ENCODE peak calls at places on chromosomes 5 and 9, in five cellular contexts. T, B, K, R and A are unnamed samples.

GRCh38 chr9:9275656-9276055 is 1337.1 kb downstream of the PTPRD start:
- DNase-seq in T (no peak), B (no peak), K (no peak), R (no peak), A (no peak)

GRCh38 chr9:92298036-92298435 is 4.5 kb upstream of the IARS1 start:
- DNase-seq in T (no peak), B (no peak), K (no peak), R (no peak), A (no peak)

GRCh38 chr9:133740891-133741290 is 2.7 kb upstream of the SARDH start:
- DNase-seq in T (no peak), B (no peak), K (no peak), R (no peak), A (no peak)

GRCh38 chr9:130607640-130608420 is 28.5 kb downstream of the FUBP3 start:
- DNase-seq in T (no peak), B (no peak), K (no peak), R (no peak), A (no peak)

GRCh38 chr9:114902773-114903589 is 27.4 kb downstream of the TNFSF8 start:
- DNase-seq in T (no peak), B (no peak), K (no peak), R (no peak), A (no peak)

GRCh38 chr5:91296691-91297143 is 86.4 kb downstream of the ARRDC3 start:
- DNase-seq in T (no peak), B (no peak), K (no peak), R (no peak), A (no peak)

GRCh38 chr5:132661231-132662003 is 3.4 kb downstream of the IL13 start:
- DNase-seq in T (peak), B (no peak), K (no peak), R (no peak), A (no peak)

GRCh38 chr5:124719346-124719967 is 27.0 kb downstream of the ZNF608 start:
- DNase-seq in T (no peak), B (no peak), K (no peak), R (no peak), A (no peak)

GRCh38 chr9:136939431-136939995 is 5.0 kb downstream of the FBXW5 start:
- DNase-seq in T (no peak), B (no peak), K (no peak), R (no peak), A (no peak)

GRCh38 chr9:72428329-72428728 is 63.3 kb upstream of the ZFAND5 start:
- DNase-seq in T (no peak), B (no peak), K (no peak), R (no peak), A (no peak)

GRCh38 chr5:104189909-104190308 is 627.3 kb upstream of the NUDT12 start:
- DNase-seq in T (peak), B (no peak), K (peak), R (no peak), A (peak)

GRCh38 chr5:111953351-111954127 is 196.5 kb upstream of the NREP start:
- DNase-seq in T (no peak), B (no peak), K (no peak), R (no peak), A (no peak)

GRCh38 chr9:32841314-32841713 is 58.0 kb downstream of the TMEM215 start:
- DNase-seq in T (no peak), B (no peak), K (no peak), R (no peak), A (no peak)

GRCh38 chr5:2879701-2880100 is 128.2 kb upstream of the IRX2 start:
- DNase-seq in T (no peak), B (no peak), K (no peak), R (no peak), A (no peak)

GRCh38 chr9:96344458-96345180 is 38.9 kb downstream of the SLC35D2 start:
- DNase-seq in T (peak), B (peak), K (peak), R (no peak), A (peak)

GRCh38 chr5:139668924-139669680 is 21.0 kb downstream of the CXXC5 start:
- DNase-seq in T (no peak), B (no peak), K (no peak), R (no peak), A (no peak)

GRCh38 chr5:91293131-91293530 is 90.0 kb downstream of the ARRDC3 start:
- DNase-seq in T (no peak), B (no peak), K (no peak), R (peak), A (no peak)

GRCh38 chr9:119368681-119369581 is at the start of gene BRINP1:
- DNase-seq in T (no peak), B (no peak), K (peak), R (no peak), A (no peak)

GRCh38 chr5:36068751-36069281 is 2.1 kb upstream of the UGT3A2 start:
- DNase-seq in T (no peak), B (no peak), K (no peak), R (no peak), A (no peak)

GRCh38 chr9:2618289-2618688 is 3.3 kb upstream of the VLDLR start:
- DNase-seq in T (no peak), B (no peak), K (no peak), R (no peak), A (no peak)

GRCh38 chr9:12816656-12817101 is 41.9 kb downstream of the LURAP1L start:
- DNase-seq in T (no peak), B (no peak), K (no peak), R (no peak), A (peak)

GRCh38 chr9:100111235-100111634 is 12.2 kb downstream of the INVS start:
- DNase-seq in T (no peak), B (no peak), K (no peak), R (no peak), A (no peak)

GRCh38 chr9:19550009-19550408 is 141.2 kb downstream of the ACER2 start:
- DNase-seq in T (no peak), B (no peak), K (no peak), R (no peak), A (no peak)

GRCh38 chr5:42982107-42982622 is 58.0 kb downstream of the ANXA2R start:
- DNase-seq in T (no peak), B (no peak), K (no peak), R (no peak), A (no peak)

GRCh38 chr9:31323726-31324444 is 1060.6 kb upstream of the ACO1 start:
- DNase-seq in T (no peak), B (no peak), K (no peak), R (no peak), A (no peak)

GRCh38 chr9:90478821-90479220 is 163.8 kb downstream of the DIRAS2 start:
- DNase-seq in T (no peak), B (no peak), K (no peak), R (no peak), A (no peak)

GRCh38 chr9:115650768-115651167 is 502.8 kb upstream of the PAPPA start:
- DNase-seq in T (no peak), B (no peak), K (no peak), R (no peak), A (no peak)

GRCh38 chr5:92775711-92776615 is 805.1 kb downstream of the NR2F1-AS1 start:
- DNase-seq in T (no peak), B (no peak), K (no peak), R (no peak), A (no peak)

GRCh38 chr9:75229605-75230332 is 141.5 kb downstream of the OSTF1 start:
- DNase-seq in T (no peak), B (no peak), K (no peak), R (no peak), A (peak)

GRCh38 chr9:111870774-111871542 is 25.7 kb upstream of the UGCG start:
- DNase-seq in T (no peak), B (no peak), K (no peak), R (peak), A (no peak)

GRCh38 chr5:72046106-72046505 is 61.2 kb upstream of the MAP1B start:
- DNase-seq in T (no peak), B (no peak), K (no peak), R (no peak), A (no peak)

GRCh38 chr5:32531885-32532520 is 53.4 kb upstream of the SUB1 start:
- DNase-seq in T (no peak), B (no peak), K (no peak), R (peak), A (peak)

GRCh38 chr5:141514330-141515111 is 25.6 kb downstream of the PCDHGC5 start:
- DNase-seq in T (no peak), B (no peak), K (no peak), R (no peak), A (no peak)
- TF ChIP-seq FOXM1 in T (no peak), B (no peak), K (no peak), R (no peak), A (no peak)

GRCh38 chr5:148732692-148733091 is 78.4 kb upstream of the HTR4 start:
- DNase-seq in T (no peak), B (no peak), K (no peak), R (no peak), A (no peak)

GRCh38 chr5:148730955-148731898 is 76.9 kb upstream of the HTR4 start:
- DNase-seq in T (peak), B (peak), K (peak), R (peak), A (peak)

GRCh38 chr5:148729182-148729581 is 74.9 kb upstream of the HTR4 start:
- DNase-seq in T (peak), B (no peak), K (peak), R (no peak), A (no peak)

GRCh38 chr5:148733601-148734438 is 79.5 kb upstream of the HTR4 start:
- DNase-seq in T (peak), B (peak), K (peak), R (no peak), A (peak)

DNA sequence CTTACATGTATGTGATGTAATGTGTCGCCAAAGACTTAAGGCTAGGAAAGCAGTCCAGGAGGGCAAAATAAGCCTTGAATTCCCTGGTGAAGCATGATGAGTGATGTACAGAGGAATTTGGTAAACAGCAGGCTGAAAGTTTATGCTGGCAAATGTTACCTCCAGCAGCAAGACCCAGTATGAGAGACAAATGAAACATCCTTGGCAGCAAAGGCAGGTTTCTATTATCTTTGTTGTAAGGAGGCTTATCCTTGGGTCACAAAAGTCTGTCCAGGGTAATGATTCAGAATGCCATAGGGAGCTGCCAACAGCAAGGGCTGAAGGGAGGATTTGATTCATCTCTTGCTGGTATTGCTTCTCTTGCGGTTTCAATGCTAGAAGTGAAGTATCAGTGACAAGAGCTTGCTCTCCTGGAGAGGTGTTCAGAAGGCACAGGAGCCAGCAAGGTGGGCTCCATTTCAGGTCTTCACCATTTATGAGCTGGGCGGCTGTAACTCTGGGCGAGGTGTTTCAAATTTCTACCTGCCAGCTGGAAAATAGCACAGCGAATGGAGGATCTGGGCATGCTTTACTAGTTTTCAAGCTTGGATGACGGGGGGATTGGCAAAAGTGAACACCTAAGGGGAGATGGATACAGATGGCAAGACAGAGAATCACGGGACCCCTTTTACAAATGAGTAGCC is 76.1 kb upstream of the HTR4 start:
- DNase-seq in T (no peak), B (no peak), K (no peak), R (no peak), A (no peak)
- TF ChIP-seq FOXM1 in T (no peak), B (no peak), K (no peak), R (no peak), A (no peak)

GRCh38 chr9:125878241-125878640 is 131.1 kb downstream of the PBX3 start:
- DNase-seq in T (no peak), B (no peak), K (no peak), R (no peak), A (no peak)
- TF ChIP-seq FOXM1 in T (no peak), B (no peak), K (no peak), R (no peak), A (no peak)

DNA sequence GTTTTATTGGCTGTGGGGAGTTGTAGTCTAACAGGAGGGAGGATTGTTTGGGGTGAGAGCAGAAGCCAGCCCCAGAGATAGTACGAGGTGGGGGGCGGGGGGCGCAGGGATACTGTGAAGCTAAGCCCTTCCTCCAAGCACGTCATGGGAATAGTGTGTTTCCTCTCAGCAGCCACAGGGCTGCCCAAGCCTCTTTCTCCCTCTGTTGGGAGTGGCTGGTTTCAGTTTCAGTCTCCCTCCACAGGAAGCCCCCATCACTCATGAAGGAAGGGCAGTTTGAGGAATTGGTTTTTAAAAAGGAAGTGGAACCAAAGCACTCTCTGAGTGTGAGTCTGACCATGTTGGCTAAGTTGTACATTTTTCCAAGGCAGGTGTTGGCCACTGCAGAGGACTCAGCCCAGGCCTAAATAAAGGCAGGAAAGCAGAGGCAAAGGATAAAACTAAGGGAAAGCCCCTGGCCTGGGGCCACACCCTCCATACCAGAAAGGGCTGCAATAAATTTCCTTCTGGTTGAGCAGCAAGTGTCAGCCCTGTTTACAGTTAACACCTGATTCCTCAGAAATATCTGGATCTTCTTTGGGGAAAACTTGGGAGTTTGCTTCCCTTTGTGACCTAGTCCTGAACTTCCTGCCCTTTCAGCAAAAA is 3.2 kb downstream of the RAB24 start:
- DNase-seq in T (peak), B (peak), K (no peak), R (peak), A (no peak)
- TF ChIP-seq FOXM1 in T (no peak), B (no peak), K (no peak), R (peak), A (no peak)

DNA sequence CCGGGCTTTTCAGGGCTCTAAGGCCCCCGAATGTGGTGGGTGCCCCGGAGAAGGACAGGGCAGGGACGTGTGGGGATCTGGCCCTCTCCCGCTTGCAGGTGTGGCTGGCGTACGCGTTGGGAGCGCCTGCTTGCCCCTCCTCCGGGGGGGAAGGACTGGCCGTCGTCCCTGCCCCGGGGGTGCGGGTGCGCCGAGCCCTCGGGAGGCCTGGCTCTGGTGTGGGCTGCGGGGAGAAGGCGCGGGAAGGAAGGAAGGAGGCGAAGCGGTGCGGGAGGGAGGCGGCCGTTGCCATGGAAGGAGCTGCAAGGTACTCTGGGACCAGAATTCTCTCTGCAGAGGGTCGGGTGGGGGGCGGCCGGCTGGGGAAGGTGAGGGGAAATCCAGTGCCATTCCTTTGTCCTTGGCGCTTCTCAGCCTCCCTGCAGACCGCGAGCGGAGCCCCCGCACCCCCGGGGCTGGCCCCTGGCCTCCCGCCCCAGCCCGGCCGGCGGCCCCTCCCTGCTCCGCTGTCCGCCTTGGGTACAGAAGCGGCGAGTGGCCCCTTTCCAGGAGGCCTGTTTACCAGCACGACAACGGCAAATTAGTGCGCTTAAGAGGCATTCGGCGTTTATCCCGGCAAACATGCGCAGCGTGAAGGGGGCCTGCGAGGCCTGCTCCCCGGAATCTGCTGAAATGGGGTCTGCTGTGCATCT is 67.1 kb upstream of the UNC5A start:
- DNase-seq in T (peak), B (peak), K (peak), R (no peak), A (no peak)
- TF ChIP-seq FOXM1 in T (no peak), B (no peak), K (no peak), R (no peak), A (no peak)

GRCh38 chr5:69234457-69235268 is at the start of gene CDK7:
- DNase-seq in T (peak), B (peak), K (peak), R (peak), A (peak)

GRCh38 chr5:69237877-69238276 is 3.2 kb downstream of the CDK7 start:
- DNase-seq in T (no peak), B (no peak), K (no peak), R (no peak), A (no peak)

GRCh38 chr5:69242215-69242927 is 7.7 kb downstream of the CDK7 start:
- DNase-seq in T (no peak), B (no peak), K (no peak), R (no peak), A (no peak)

DNA sequence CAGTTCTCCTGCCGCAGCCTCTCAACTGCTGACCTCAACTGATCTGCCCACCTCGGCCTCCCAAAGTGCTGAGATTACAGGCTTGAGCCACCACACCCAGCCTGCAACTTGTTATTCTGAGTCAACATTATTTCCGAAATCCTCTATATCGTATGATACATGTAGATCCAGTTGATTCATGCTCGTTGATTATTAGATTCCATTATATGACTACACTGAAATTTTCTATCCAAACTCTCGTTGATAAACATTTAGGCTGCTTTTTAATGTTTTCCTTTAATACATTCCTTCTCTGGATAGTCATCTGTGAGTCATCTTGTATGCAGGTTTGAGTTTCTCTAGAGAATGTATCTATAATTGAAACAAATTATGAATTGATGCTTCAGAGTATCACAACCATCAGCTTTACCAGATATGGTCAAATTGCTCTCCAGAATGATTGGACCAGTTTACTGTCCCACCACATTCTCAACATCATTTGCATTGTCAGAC is 4.1 kb downstream of the CDK7 start:
- DNase-seq in T (no peak), B (no peak), K (no peak), R (no peak), A (no peak)
- TF ChIP-seq FOXM1 in T (no peak), B (no peak), K (peak), R (no peak), A (no peak)